ENCODE peak calls at places on chromosomes 3 and 15, in four cellular contexts. G is activated CD4-positive, CD25-positive, alpha-beta regulatory T cell; S is AG09319; U is T-helper 9 cell. X is an unnamed sample.

GRCh38 chr3:68878322-68878721 is 54.0 kb downstream of the TAFA4 start:
- DNase-seq in S (no peak), G (no peak), U (no peak), X (no peak)

GRCh38 chr3:165210132-165210531 is 13.9 kb upstream of the SLITRK3 start:
- DNase-seq in S (no peak), U (no peak), G (no peak), X (no peak)

GRCh38 chr15:25797035-25797434 is 66.1 kb downstream of the ATP10A start:
- DNase-seq in U (no peak), S (no peak), G (no peak), X (no peak)

GRCh38 chr3:154486949-154487348 is 57.0 kb upstream of the GPR149 start:
- DNase-seq in U (no peak), G (no peak), S (no peak), X (no peak)

GRCh38 chr15:63071288-63071909 is 28.9 kb downstream of the TPM1 start:
- DNase-seq in S (no peak), G (no peak), U (no peak), X (no peak)

GRCh38 chr3:188133219-188133618 is 20.7 kb upstream of the LPP start:
- DNase-seq in S (peak), U (no peak), G (no peak), X (no peak)

GRCh38 chr3:187264051-187264450 is 27.5 kb downstream of the MASP1 start:
- DNase-seq in S (peak), U (no peak), G (no peak), X (no peak)

GRCh38 chr3:148309390-148310035 is 388.2 kb upstream of the AGTR1 start:
- DNase-seq in S (peak), G (no peak), U (no peak), X (peak)

GRCh38 chr3:142007710-142008399 is 131.4 kb downstream of the ATP1B3 start:
- DNase-seq in G (no peak), S (no peak), U (no peak), X (no peak)

GRCh38 chr3:23312866-23313265 is 109.7 kb downstream of the UBE2E2 start:
- DNase-seq in S (no peak), U (no peak), G (no peak), X (no peak)

GRCh38 chr15:86850939-86851338 is 771.3 kb downstream of the AGBL1 start:
- DNase-seq in S (no peak), G (no peak), U (no peak), X (no peak)

GRCh38 chr15:70974004-70974832 is 81.6 kb downstream of the LRRC49 start:
- DNase-seq in S (peak), U (no peak), G (no peak), X (no peak)

GRCh38 chr3:51955175-51955892 is at the start of gene GPR62:
- DNase-seq in S (no peak), G (no peak), U (no peak), X (no peak)

GRCh38 chr3:44992555-44993470 is 16.8 kb downstream of the EXOSC7 start:
- DNase-seq in G (no peak), S (no peak), U (no peak), X (no peak)

GRCh38 chr3:12865271-12865670 is 23.9 kb upstream of the RPL32 start:
- DNase-seq in S (no peak), U (no peak), G (no peak), X (no peak)

GRCh38 chr15:98826658-98827057 is 178.3 kb downstream of the IGF1R start:
- DNase-seq in U (no peak), S (no peak), G (no peak), X (no peak)